ENCODE peak calls at places on chromosomes 12 and 14, in four cellular contexts. One of them, this sample, is unnamed.

GRCh38 chr12:116547955-116548471 is 11.2 kb upstream of the MAP1LC3B2 start:
- DNase-seq in activated CD4-positive, alpha-beta T cell treated with anti-CD3 and anti-CD28 coated beads, Interleukin-2, amount 50 U/mL, for 1 hour: no peak
- DNase-seq in uterus: no peak
- DNase-seq in cardiac fibroblast: no peak
- DNase-seq in this sample: no peak

GRCh38 chr14:56172571-56172971 is 54.4 kb downstream of the PELI2 start:
- DNase-seq in activated CD4-positive, alpha-beta T cell treated with anti-CD3 and anti-CD28 coated beads, Interleukin-2, amount 50 U/mL, for 1 hour: no peak
- DNase-seq in uterus: no peak
- DNase-seq in cardiac fibroblast: peak; percentile 85
- DNase-seq in this sample: no peak

GRCh38 chr12:41932470-41932991 is 212.1 kb downstream of the GXYLT1 start:
- DNase-seq in activated CD4-positive, alpha-beta T cell treated with anti-CD3 and anti-CD28 coated beads, Interleukin-2, amount 50 U/mL, for 1 hour: no peak
- DNase-seq in uterus: peak; percentile 32
- DNase-seq in cardiac fibroblast: peak; percentile 9
- DNase-seq in this sample: peak; percentile 77

GRCh38 chr12:124510301-124510970 is 57.0 kb downstream of the NCOR2 start:
- DNase-seq in activated CD4-positive, alpha-beta T cell treated with anti-CD3 and anti-CD28 coated beads, Interleukin-2, amount 50 U/mL, for 1 hour: no peak
- DNase-seq in uterus: no peak
- DNase-seq in cardiac fibroblast: peak; percentile 22
- DNase-seq in this sample: no peak

GRCh38 chr14:37081220-37081619 is 91.2 kb downstream of the SLC25A21 start:
- DNase-seq in activated CD4-positive, alpha-beta T cell treated with anti-CD3 and anti-CD28 coated beads, Interleukin-2, amount 50 U/mL, for 1 hour: no peak
- DNase-seq in uterus: no peak
- DNase-seq in cardiac fibroblast: peak; percentile 54
- DNase-seq in this sample: no peak

GRCh38 chr12:96061864-96062453 is 26.6 kb upstream of the LTA4H start:
- DNase-seq in activated CD4-positive, alpha-beta T cell treated with anti-CD3 and anti-CD28 coated beads, Interleukin-2, amount 50 U/mL, for 1 hour: peak; percentile 78
- DNase-seq in uterus: peak; percentile 69
- DNase-seq in cardiac fibroblast: peak; percentile 93
- DNase-seq in this sample: peak; percentile 79

GRCh38 chr12:62643470-62643869 is 176.8 kb downstream of the MON2 start:
- DNase-seq in activated CD4-positive, alpha-beta T cell treated with anti-CD3 and anti-CD28 coated beads, Interleukin-2, amount 50 U/mL, for 1 hour: no peak
- DNase-seq in uterus: no peak
- DNase-seq in cardiac fibroblast: peak; percentile 60
- DNase-seq in this sample: no peak

GRCh38 chr12:29756741-29757390 is 26.9 kb downstream of the TMTC1 start:
- DNase-seq in activated CD4-positive, alpha-beta T cell treated with anti-CD3 and anti-CD28 coated beads, Interleukin-2, amount 50 U/mL, for 1 hour: no peak
- DNase-seq in uterus: no peak
- DNase-seq in cardiac fibroblast: peak; percentile 69
- DNase-seq in this sample: no peak

GRCh38 chr12:97924122-97924521 is 461.5 kb downstream of the RMST start:
- DNase-seq in activated CD4-positive, alpha-beta T cell treated with anti-CD3 and anti-CD28 coated beads, Interleukin-2, amount 50 U/mL, for 1 hour: no peak
- DNase-seq in uterus: no peak
- DNase-seq in cardiac fibroblast: no peak
- DNase-seq in this sample: no peak

GRCh38 chr12:100234166-100234565 is 32.7 kb downstream of the DEPDC4 start:
- DNase-seq in activated CD4-positive, alpha-beta T cell treated with anti-CD3 and anti-CD28 coated beads, Interleukin-2, amount 50 U/mL, for 1 hour: no peak
- DNase-seq in uterus: no peak
- DNase-seq in cardiac fibroblast: peak; percentile 76
- DNase-seq in this sample: no peak

GRCh38 chr12:102612008-102612407 is 131.6 kb upstream of the IGF1 start:
- DNase-seq in activated CD4-positive, alpha-beta T cell treated with anti-CD3 and anti-CD28 coated beads, Interleukin-2, amount 50 U/mL, for 1 hour: no peak
- DNase-seq in uterus: no peak
- DNase-seq in cardiac fibroblast: no peak
- DNase-seq in this sample: no peak

GRCh38 chr12:76274699-76275098 is 73.5 kb downstream of the BBS10 start:
- DNase-seq in activated CD4-positive, alpha-beta T cell treated with anti-CD3 and anti-CD28 coated beads, Interleukin-2, amount 50 U/mL, for 1 hour: no peak
- DNase-seq in uterus: no peak
- DNase-seq in cardiac fibroblast: peak; percentile 84
- DNase-seq in this sample: no peak

GRCh38 chr14:69693823-69694729 is 72.9 kb upstream of the SRSF5 start:
- DNase-seq in activated CD4-positive, alpha-beta T cell treated with anti-CD3 and anti-CD28 coated beads, Interleukin-2, amount 50 U/mL, for 1 hour: no peak
- DNase-seq in uterus: no peak
- DNase-seq in cardiac fibroblast: peak; percentile 60
- DNase-seq in this sample: no peak

GRCh38 chr14:68628605-68629310 is 164.1 kb downstream of the ZFP36L1 start:
- DNase-seq in activated CD4-positive, alpha-beta T cell treated with anti-CD3 and anti-CD28 coated beads, Interleukin-2, amount 50 U/mL, for 1 hour: peak; percentile 32
- DNase-seq in uterus: no peak
- DNase-seq in cardiac fibroblast: no peak
- DNase-seq in this sample: no peak

GRCh38 chr14:106209745-106210144 is 683.4 kb downstream of the TMEM121 start:
- DNase-seq in activated CD4-positive, alpha-beta T cell treated with anti-CD3 and anti-CD28 coated beads, Interleukin-2, amount 50 U/mL, for 1 hour: peak; percentile 52
- DNase-seq in uterus: no peak
- DNase-seq in cardiac fibroblast: no peak
- DNase-seq in this sample: no peak

GRCh38 chr14:95460647-95461478 is 55.6 kb downstream of the SYNE3 start:
- DNase-seq in activated CD4-positive, alpha-beta T cell treated with anti-CD3 and anti-CD28 coated beads, Interleukin-2, amount 50 U/mL, for 1 hour: no peak
- DNase-seq in uterus: peak; percentile 60
- DNase-seq in cardiac fibroblast: peak; percentile 45
- DNase-seq in this sample: no peak

GRCh38 chr12:45216297-45216982 is 545 bp downstream of the ANO6 start:
- DNase-seq in activated CD4-positive, alpha-beta T cell treated with anti-CD3 and anti-CD28 coated beads, Interleukin-2, amount 50 U/mL, for 1 hour: peak; percentile 23
- DNase-seq in uterus: peak; percentile 52
- DNase-seq in cardiac fibroblast: peak; percentile 65
- DNase-seq in this sample: peak; percentile 73

GRCh38 chr12:131131077-131131807 is 177.5 kb downstream of the ADGRD1 start:
- DNase-seq in activated CD4-positive, alpha-beta T cell treated with anti-CD3 and anti-CD28 coated beads, Interleukin-2, amount 50 U/mL, for 1 hour: no peak
- DNase-seq in uterus: no peak
- DNase-seq in cardiac fibroblast: no peak
- DNase-seq in this sample: peak; percentile 53

GRCh38 chr14:100468557-100468956 is 118.7 kb downstream of the BEGAIN start:
- DNase-seq in activated CD4-positive, alpha-beta T cell treated with anti-CD3 and anti-CD28 coated beads, Interleukin-2, amount 50 U/mL, for 1 hour: no peak
- DNase-seq in uterus: no peak
- DNase-seq in cardiac fibroblast: no peak
- DNase-seq in this sample: no peak

GRCh38 chr14:99116741-99117295 is 155.2 kb downstream of the BCL11B start:
- DNase-seq in activated CD4-positive, alpha-beta T cell treated with anti-CD3 and anti-CD28 coated beads, Interleukin-2, amount 50 U/mL, for 1 hour: no peak
- DNase-seq in uterus: no peak
- DNase-seq in cardiac fibroblast: no peak
- DNase-seq in this sample: no peak

GRCh38 chr12:123531091-123531490 is 2.4 kb downstream of the RILPL1 start:
- DNase-seq in activated CD4-positive, alpha-beta T cell treated with anti-CD3 and anti-CD28 coated beads, Interleukin-2, amount 50 U/mL, for 1 hour: no peak
- DNase-seq in uterus: no peak
- DNase-seq in cardiac fibroblast: no peak
- DNase-seq in this sample: no peak

GRCh38 chr14:20624495-20625070 is 16.9 kb downstream of the OR6S1 start:
- DNase-seq in activated CD4-positive, alpha-beta T cell treated with anti-CD3 and anti-CD28 coated beads, Interleukin-2, amount 50 U/mL, for 1 hour: peak; percentile 38
- DNase-seq in uterus: no peak
- DNase-seq in cardiac fibroblast: peak; percentile 85
- DNase-seq in this sample: peak; percentile 72

GRCh38 chr12:92987362-92987761 is 58.3 kb upstream of the EEA1 start:
- DNase-seq in activated CD4-positive, alpha-beta T cell treated with anti-CD3 and anti-CD28 coated beads, Interleukin-2, amount 50 U/mL, for 1 hour: no peak
- DNase-seq in uterus: no peak
- DNase-seq in cardiac fibroblast: peak; percentile 90
- DNase-seq in this sample: no peak

GRCh38 chr12:52317443-52318052 is 3.6 kb downstream of the KRT83 start:
- DNase-seq in activated CD4-positive, alpha-beta T cell treated with anti-CD3 and anti-CD28 coated beads, Interleukin-2, amount 50 U/mL, for 1 hour: no peak
- DNase-seq in uterus: no peak
- DNase-seq in cardiac fibroblast: no peak
- DNase-seq in this sample: no peak

GRCh38 chr14:102217987-102218421 is 78.3 kb downstream of the WDR20 start:
- DNase-seq in activated CD4-positive, alpha-beta T cell treated with anti-CD3 and anti-CD28 coated beads, Interleukin-2, amount 50 U/mL, for 1 hour: no peak
- DNase-seq in uterus: no peak
- DNase-seq in cardiac fibroblast: no peak
- DNase-seq in this sample: no peak

GRCh38 chr14:94601961-94602391 is 10.2 kb upstream of the SERPINA3 start:
- DNase-seq in activated CD4-positive, alpha-beta T cell treated with anti-CD3 and anti-CD28 coated beads, Interleukin-2, amount 50 U/mL, for 1 hour: no peak
- DNase-seq in uterus: peak; percentile 80
- DNase-seq in cardiac fibroblast: peak; percentile 95
- DNase-seq in this sample: peak; percentile 77

GRCh38 chr12:67991158-67991557 is 1.9 kb downstream of the IFNG-AS1 start:
- DNase-seq in activated CD4-positive, alpha-beta T cell treated with anti-CD3 and anti-CD28 coated beads, Interleukin-2, amount 50 U/mL, for 1 hour: peak; percentile 11
- DNase-seq in uterus: no peak
- DNase-seq in cardiac fibroblast: no peak
- DNase-seq in this sample: no peak

GRCh38 chr14:67426983-67427601 is 15.1 kb upstream of the PLEK2 start:
- DNase-seq in activated CD4-positive, alpha-beta T cell treated with anti-CD3 and anti-CD28 coated beads, Interleukin-2, amount 50 U/mL, for 1 hour: peak; percentile 67
- DNase-seq in uterus: peak; percentile 54
- DNase-seq in cardiac fibroblast: peak; percentile 88
- DNase-seq in this sample: peak; percentile 86

GRCh38 chr12:101670007-101670671 is 27.3 kb upstream of the CHPT1 start:
- DNase-seq in activated CD4-positive, alpha-beta T cell treated with anti-CD3 and anti-CD28 coated beads, Interleukin-2, amount 50 U/mL, for 1 hour: peak; percentile 22
- DNase-seq in uterus: no peak
- DNase-seq in cardiac fibroblast: peak; percentile 66
- DNase-seq in this sample: peak; percentile 61

GRCh38 chr14:22123188-22123560 is 449.6 kb upstream of the OR4E1 start:
- DNase-seq in activated CD4-positive, alpha-beta T cell treated with anti-CD3 and anti-CD28 coated beads, Interleukin-2, amount 50 U/mL, for 1 hour: no peak
- DNase-seq in uterus: no peak
- DNase-seq in cardiac fibroblast: no peak
- DNase-seq in this sample: no peak

GRCh38 chr14:86943391-86944365 is 1049.3 kb downstream of the GALC start:
- DNase-seq in activated CD4-positive, alpha-beta T cell treated with anti-CD3 and anti-CD28 coated beads, Interleukin-2, amount 50 U/mL, for 1 hour: no peak
- DNase-seq in uterus: no peak
- DNase-seq in cardiac fibroblast: no peak
- DNase-seq in this sample: no peak

GRCh38 chr14:34113051-34113511 is 162.2 kb upstream of the EGLN3 start:
- DNase-seq in activated CD4-positive, alpha-beta T cell treated with anti-CD3 and anti-CD28 coated beads, Interleukin-2, amount 50 U/mL, for 1 hour: no peak
- DNase-seq in uterus: no peak
- DNase-seq in cardiac fibroblast: peak; percentile 5
- DNase-seq in this sample: no peak

GRCh38 chr12:131092911-131093901 is 139.5 kb downstream of the ADGRD1 start:
- DNase-seq in activated CD4-positive, alpha-beta T cell treated with anti-CD3 and anti-CD28 coated beads, Interleukin-2, amount 50 U/mL, for 1 hour: no peak
- DNase-seq in uterus: peak; percentile 10
- DNase-seq in cardiac fibroblast: no peak
- DNase-seq in this sample: peak; percentile 56

GRCh38 chr12:57764662-57765002 is 2.2 kb downstream of the CYP27B1 start:
- DNase-seq in activated CD4-positive, alpha-beta T cell treated with anti-CD3 and anti-CD28 coated beads, Interleukin-2, amount 50 U/mL, for 1 hour: no peak
- DNase-seq in uterus: no peak
- DNase-seq in cardiac fibroblast: no peak
- DNase-seq in this sample: no peak

GRCh38 chr12:124650912-124651311 is 83.5 kb upstream of the NCOR2 start:
- DNase-seq in activated CD4-positive, alpha-beta T cell treated with anti-CD3 and anti-CD28 coated beads, Interleukin-2, amount 50 U/mL, for 1 hour: no peak
- DNase-seq in uterus: no peak
- DNase-seq in cardiac fibroblast: no peak
- DNase-seq in this sample: no peak

GRCh38 chr12:93142881-93143280 is 213.8 kb upstream of the EEA1 start:
- DNase-seq in activated CD4-positive, alpha-beta T cell treated with anti-CD3 and anti-CD28 coated beads, Interleukin-2, amount 50 U/mL, for 1 hour: no peak
- DNase-seq in uterus: no peak
- DNase-seq in cardiac fibroblast: no peak
- DNase-seq in this sample: no peak

GRCh38 chr14:64966976-64967375 is 5.2 kb downstream of the RAB15 start:
- DNase-seq in activated CD4-positive, alpha-beta T cell treated with anti-CD3 and anti-CD28 coated beads, Interleukin-2, amount 50 U/mL, for 1 hour: no peak
- DNase-seq in uterus: no peak
- DNase-seq in cardiac fibroblast: no peak
- DNase-seq in this sample: no peak

GRCh38 chr14:29653303-29653702 is 274.3 kb downstream of the PRKD1 start:
- DNase-seq in activated CD4-positive, alpha-beta T cell treated with anti-CD3 and anti-CD28 coated beads, Interleukin-2, amount 50 U/mL, for 1 hour: no peak
- DNase-seq in uterus: no peak
- DNase-seq in cardiac fibroblast: no peak
- DNase-seq in this sample: no peak

This sample was measured in sciatic nerve.